ENCODE peak calls at places on chromosomes 3 and 15, in five cellular contexts. C is GM23338, K is esophagus squamous epithelium, P is tibial artery, S is H9. R is an unnamed sample.

GRCh38 chr3:43286886-43287301 is 554 bp downstream of the SNRK start:
- DNase-seq in C (peak; percentile 43), S (no peak), P (no peak), K (no peak), R (no peak)

GRCh38 chr15:73809728-73810501 is 56.8 kb upstream of the INSYN1 start:
- DNase-seq in K (no peak), S (no peak), C (no peak), P (no peak), R (no peak)

GRCh38 chr3:112445839-112446238 is 53.4 kb downstream of the BTLA start:
- DNase-seq in P (no peak), S (no peak), C (no peak), K (no peak), R (no peak)

GRCh38 chr3:126125341-126125740 is 41.4 kb upstream of the SLC41A3 start:
- DNase-seq in P (peak; percentile 42), S (peak; percentile 20), K (no peak), C (no peak), R (no peak)

GRCh38 chr15:81256916-81257315 is 60.2 kb downstream of the IL16 start:
- DNase-seq in P (no peak), K (no peak), C (peak; percentile 51), S (no peak), R (no peak)

GRCh38 chr3:108001457-108001856 is 89.4 kb downstream of the CD47 start:
- DNase-seq in S (no peak), K (no peak), P (no peak), C (no peak), R (no peak)

GRCh38 chr3:144053121-144053520 is 81.5 kb downstream of the DIPK2A start:
- DNase-seq in K (no peak), P (no peak), C (no peak), S (no peak), R (no peak)

GRCh38 chr3:48404440-48405342 is 25.2 kb downstream of the PLXNB1 start:
- DNase-seq in S (peak; percentile 23), K (no peak), C (no peak), P (peak; percentile 88), R (peak; percentile 85)

GRCh38 chr3:126081618-126082333 is 2.1 kb downstream of the SLC41A3 start:
- DNase-seq in S (no peak), C (peak; percentile 33), P (no peak), K (no peak), R (no peak)

GRCh38 chr15:52289629-52290081 is 5.9 kb downstream of the MYO5C start:
- DNase-seq in S (no peak), C (peak; percentile 42), P (no peak), K (no peak), R (no peak)

GRCh38 chr15:89781891-89782618 is 5.9 kb downstream of the MESP2 start:
- DNase-seq in S (peak; percentile 41), K (no peak), C (no peak), P (no peak), R (peak; percentile 62)

GRCh38 chr15:48242531-48242930 is 36.4 kb downstream of the SLC12A1 start:
- DNase-seq in C (no peak), P (no peak), S (no peak), K (no peak), R (no peak)

GRCh38 chr15:70281811-70282307 is 184.1 kb upstream of the TLE3 start:
- DNase-seq in S (no peak), C (no peak), K (no peak), P (peak; percentile 65), R (no peak)

GRCh38 chr15:85374831-85375230 is 5.6 kb upstream of the AKAP13 start:
- DNase-seq in C (no peak), K (no peak), P (no peak), S (no peak), R (no peak)

GRCh38 chr3:14256561-14257342 is 78.1 kb downstream of the LSM3 start:
- DNase-seq in P (peak; percentile 47), S (peak; percentile 64), C (peak; percentile 28), K (no peak), R (no peak)

GRCh38 chr15:72195101-72195511 is 2.5 kb downstream of the GRAMD2A start:
- DNase-seq in K (no peak), S (no peak), P (no peak), C (no peak), R (no peak)

GRCh38 chr15:80317389-80318169 is 65.6 kb upstream of the CTXND1 start:
- DNase-seq in C (no peak), K (no peak), P (no peak), S (no peak), R (no peak)

GRCh38 chr15:72838311-72838731 is 54.8 kb upstream of the ADPGK start:
- DNase-seq in S (no peak), K (no peak), P (peak; percentile 72), C (no peak), R (no peak)

GRCh38 chr3:127304121-127304744 is 16.4 kb upstream of the PRR20G start:
- DNase-seq in S (no peak), C (peak; percentile 43), K (no peak), P (no peak), R (no peak)

GRCh38 chr3:78659386-78659987 is 1108.3 kb downstream of the ROBO1 start:
- DNase-seq in C (peak; percentile 60), P (no peak), S (no peak), K (no peak), R (no peak)

GRCh38 chr3:37349640-37350039 is 175.3 kb upstream of the LRRFIP2 start:
- DNase-seq in P (no peak), K (no peak), C (no peak), S (no peak), R (no peak)

GRCh38 chr3:106296111-106296510 is 427.3 kb upstream of the CBLB start:
- DNase-seq in C (no peak), P (no peak), S (no peak), K (no peak), R (no peak)

GRCh38 chr3:125002414-125002811 is 53.4 kb downstream of the HEG1 start:
- DNase-seq in K (no peak), C (no peak), S (no peak), P (no peak), R (no peak)

GRCh38 chr3:138781012-138781470 is 53.7 kb downstream of the PIK3CB start:
- DNase-seq in P (no peak), S (no peak), C (no peak), K (no peak), R (no peak)

DNA sequence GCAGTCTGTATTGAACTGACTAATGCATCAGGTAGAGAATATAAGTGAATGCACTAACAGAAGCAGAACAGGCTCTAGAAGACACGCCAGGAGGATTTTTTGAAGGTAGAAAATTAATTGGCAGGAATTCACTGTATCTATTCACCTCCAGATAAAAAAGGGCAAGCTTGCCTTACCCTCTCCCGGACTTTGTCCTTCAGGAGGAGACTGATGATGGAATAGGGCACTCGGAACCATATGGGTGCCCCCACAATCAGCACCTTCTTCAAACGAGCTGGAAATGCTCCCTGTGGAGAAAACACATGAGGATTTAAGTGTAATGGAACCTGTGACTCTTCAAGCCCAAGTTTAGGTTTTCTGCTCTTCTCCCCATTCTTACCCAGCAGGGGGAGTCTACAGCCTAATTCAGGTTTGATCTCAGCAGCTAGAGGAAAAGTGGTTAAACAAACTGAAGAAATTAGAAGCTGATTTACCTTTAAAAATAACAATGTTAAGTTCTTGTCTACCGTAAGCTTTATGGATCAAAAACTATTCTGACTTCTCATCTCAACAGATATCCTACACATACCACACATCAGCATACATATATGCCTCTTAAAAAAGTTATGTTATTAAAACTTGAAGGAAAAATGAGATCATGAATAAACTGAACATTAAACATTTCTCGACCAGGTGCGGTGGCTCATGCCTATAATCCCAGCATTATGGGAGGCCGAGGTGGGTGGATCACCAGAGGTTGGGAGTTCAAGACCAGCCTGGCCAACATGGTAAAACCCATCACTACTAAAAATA is 57.4 kb upstream of the SIN3A start:
- DNase-seq in C (peak; percentile 57), K (no peak), S (no peak), P (no peak), R (no peak)
- TF ChIP-seq CTCF in C (peak; percentile 52), K (peak; percentile 55), S (peak; percentile 65), P (peak; percentile 48), R (no peak)

GRCh38 chr15:32704343-32705076 is 13.3 kb upstream of the GREM1 start:
- DNase-seq in K (no peak), P (no peak), C (no peak), S (no peak), R (no peak)
- H3K27ac ChIP-seq in K (no peak overlapping the region), P (no peak overlapping the region), C (no peak overlapping the region), S (no peak overlapping the region), R (no peak overlapping the region)

GRCh38 chr3:123037015-123037375 is 9.4 kb upstream of the SEMA5B start:
- DNase-seq in P (no peak), C (no peak), S (no peak), K (no peak), R (peak; percentile 82)

GRCh38 chr3:123034996-123035395 is 7.4 kb upstream of the SEMA5B start:
- DNase-seq in K (no peak), S (no peak), P (no peak), C (no peak), R (no peak)

GRCh38 chr3:123034120-123034519 is 6.6 kb upstream of the SEMA5B start:
- DNase-seq in S (no peak), P (no peak), K (no peak), C (no peak), R (no peak)

GRCh38 chr3:123038751-123039150 is 11.2 kb upstream of the SEMA5B start:
- DNase-seq in C (no peak), S (no peak), K (no peak), P (no peak), R (no peak)

GRCh38 chr3:123036352-123037014 is 8.9 kb upstream of the SEMA5B start:
- DNase-seq in K (no peak), C (no peak), S (no peak), P (no peak), R (no peak)
- TF ChIP-seq CTCF in K (no peak), C (no peak), S (no peak), P (no peak), R (no peak)

DNA sequence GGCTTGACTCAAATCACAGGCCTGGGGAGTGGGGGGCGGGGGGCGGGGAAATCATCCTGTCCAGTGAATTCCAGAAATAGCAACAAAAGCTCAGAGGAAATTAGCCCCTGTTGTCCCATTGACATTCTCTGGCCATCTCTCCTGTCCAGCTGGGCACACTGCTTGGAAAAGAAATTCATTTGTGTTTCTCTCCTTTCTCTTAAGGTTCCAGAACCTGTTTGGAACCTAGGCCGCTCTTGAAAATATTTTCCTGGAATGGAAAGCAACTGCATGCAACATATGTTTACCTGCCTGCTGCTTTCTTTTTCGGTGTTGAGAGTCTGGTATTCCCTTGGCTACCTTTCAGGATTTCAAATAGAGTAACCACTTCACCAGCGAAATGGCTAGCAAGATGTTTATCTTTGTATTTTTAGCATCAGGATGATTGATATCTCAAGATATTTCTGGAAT is 169.0 kb downstream of the GHSR start:
- DNase-seq in C (no peak), S (no peak), K (no peak), P (no peak), R (no peak)
- H3K27ac ChIP-seq in C (no peak overlapping the region), S (no peak overlapping the region), K (no peak overlapping the region), P (peak overlapping the region; percentile 50), R (peak overlapping the region; percentile 51)

R was measured in ascending aorta.